ENCODE peak calls at places on chromosome 18, in five cellular contexts. D, T, Q, V and N are unnamed samples.

GRCh38 chr18:46412831-46413371 is 244.1 kb downstream of the LOXHD1 start:
- DNase-seq in D (no peak), T (no peak), Q (no peak), V (peak; percentile 65), N (no peak)

GRCh38 chr18:58615150-58616132 is 13.4 kb downstream of the ALPK2 start:
- DNase-seq in D (peak; percentile 61), T (no peak), Q (no peak), V (no peak), N (no peak)

GRCh38 chr18:55587341-55588000 is 521 bp downstream of the TCF4 start:
- DNase-seq in D (no peak), T (peak; percentile 40), Q (no peak), V (peak; percentile 33), N (peak; percentile 42)

GRCh38 chr18:73908323-73908722 is 239.3 kb downstream of the FBXO15 start:
- DNase-seq in D (no peak), T (no peak), Q (peak; percentile 51), V (no peak), N (no peak)

GRCh38 chr18:57141208-57142129 is 5.4 kb upstream of the BOD1L2 start:
- DNase-seq in D (no peak), T (no peak), Q (no peak), V (no peak), N (no peak)

GRCh38 chr18:56789004-56789888 is 138.1 kb downstream of the WDR7 start:
- DNase-seq in D (no peak), T (no peak), Q (no peak), V (peak; percentile 41), N (peak; percentile 25)

GRCh38 chr18:38718365-38718901 is 1152.8 kb upstream of the CELF4 start:
- DNase-seq in D (no peak), T (no peak), Q (no peak), V (peak; percentile 18), N (no peak)

GRCh38 chr18:32378705-32379104 is 92.0 kb downstream of the GAREM1 start:
- DNase-seq in D (no peak), T (no peak), Q (no peak), V (no peak), N (no peak)

GRCh38 chr18:79742076-79742475 is 55.7 kb upstream of the KCNG2 start:
- DNase-seq in D (no peak), T (peak; percentile 10), Q (no peak), V (no peak), N (no peak)

GRCh38 chr18:45825258-45825744 is at the start of gene SIGLEC15:
- DNase-seq in D (no peak), T (no peak), Q (no peak), V (no peak), N (no peak)

GRCh38 chr18:2912357-2913299 is 65.8 kb downstream of the EMILIN2 start:
- DNase-seq in D (no peak), T (no peak), Q (no peak), V (no peak), N (no peak)

GRCh38 chr18:48913201-48913600 is 37.6 kb downstream of the SMAD7 start:
- DNase-seq in D (peak; percentile 27), T (no peak), Q (no peak), V (no peak), N (no peak)

GRCh38 chr18:9095297-9096012 is 7.0 kb upstream of the NDUFV2 start:
- DNase-seq in D (no peak), T (no peak), Q (no peak), V (no peak), N (no peak)

GRCh38 chr18:40452599-40452998 is 1502.4 kb upstream of the PIK3C3 start:
- DNase-seq in D (no peak), T (no peak), Q (no peak), V (no peak), N (no peak)